ENCODE peak calls at places on chromosomes 13 and 19, in six cellular contexts. A is activated CD4-positive, alpha-beta T cell treated with anti-CD3 and anti-CD28 coated beads, Interleukin-2, amount 50 U/mL, for 4 hours; S is cardiac muscle cell; U is GM23248; B is GM19239; O is mesenteric fat pad. P is an unnamed sample.

GRCh38 chr19:54256250-54257115 is 590 bp downstream of the LILRB5 start:
- DNase-seq in A (no peak), S (no peak), U (no peak), B (no peak), O (peak; percentile 39), P (no peak)

GRCh38 chr19:20925481-20925880 is 2.4 kb downstream of the ZNF85 start:
- DNase-seq in A (no peak), S (no peak), U (no peak), B (no peak), O (no peak), P (no peak)

GRCh38 chr19:610071-610800 is 20.6 kb downstream of the HCN2 start:
- DNase-seq in A (no peak), S (peak; percentile 16), U (no peak), B (no peak), O (no peak), P (no peak)

GRCh38 chr13:32261567-32261966 is 53.6 kb downstream of the ZAR1L start:
- DNase-seq in A (no peak), S (peak; percentile 97), U (peak; percentile 88), B (no peak), O (no peak), P (no peak)

GRCh38 chr13:44141213-44141724 is 232.4 kb upstream of the SERP2 start:
- DNase-seq in A (no peak), S (peak; percentile 36), U (no peak), B (no peak), O (no peak), P (no peak)

GRCh38 chr13:67258482-67258881 is 28.3 kb upstream of the PCDH9 start:
- DNase-seq in A (no peak), S (peak; percentile 17), U (no peak), B (no peak), O (no peak), P (no peak)

GRCh38 chr13:53301449-53301848 is 272.8 kb downstream of the OLFM4 start:
- DNase-seq in A (no peak), S (no peak), U (no peak), B (no peak), O (no peak), P (no peak)

GRCh38 chr19:39878398-39878797 is 32.2 kb upstream of the FBL start:
- DNase-seq in A (no peak), S (no peak), U (no peak), B (no peak), O (no peak), P (no peak)

GRCh38 chr19:53102701-53103140 is 501 bp downstream of the ZNF160 start:
- DNase-seq in A (peak; percentile 24), S (peak; percentile 54), U (peak; percentile 78), B (peak; percentile 18), O (no peak), P (no peak)

GRCh38 chr13:110379905-110380341 is 72.8 kb downstream of the COL4A2 start:
- DNase-seq in A (no peak), S (peak; percentile 43), U (peak; percentile 68), B (no peak), O (no peak), P (no peak)

GRCh38 chr19:53896682-53897081 is 12.4 kb upstream of the CACNG7 start:
- DNase-seq in A (no peak), S (no peak), U (no peak), B (no peak), O (no peak), P (no peak)

GRCh38 chr13:91381371-91381770 is 17.1 kb upstream of the GPC5 start:
- DNase-seq in A (no peak), S (peak; percentile 40), U (peak; percentile 18), B (no peak), O (no peak), P (no peak)

GRCh38 chr19:4455742-4456565 is 1.6 kb downstream of the UBXN6 start:
- DNase-seq in A (no peak), S (peak; percentile 83), U (peak; percentile 92), B (no peak), O (no peak), P (no peak)

GRCh38 chr13:111480503-111480902 is 160.1 kb downstream of the TEX29 start:
- DNase-seq in A (no peak), S (no peak), U (no peak), B (no peak), O (no peak), P (no peak)

GRCh38 chr13:21871302-21871862 is 200.5 kb downstream of the FGF9 start:
- DNase-seq in A (no peak), S (no peak), U (peak; percentile 14), B (no peak), O (no peak), P (no peak)

GRCh38 chr19:7908078-7908699 is 4.5 kb downstream of the MAP2K7 start:
- DNase-seq in A (no peak), S (no peak), U (no peak), B (no peak), O (no peak), P (no peak)

GRCh38 chr13:100089633-100090032 is 740 bp downstream of the PCCA start:
- DNase-seq in A (no peak), S (peak; percentile 12), U (peak; percentile 56), B (no peak), O (no peak), P (no peak)

GRCh38 chr19:5251096-5252065 is 89.2 kb downstream of the PTPRS start:
- DNase-seq in A (no peak), S (no peak), U (no peak), B (no peak), O (no peak), P (no peak)

GRCh38 chr13:28584873-28585317 is 74.0 kb upstream of the POMP start:
- DNase-seq in A (no peak), S (peak; percentile 28), U (peak; percentile 63), B (no peak), O (no peak), P (no peak)

GRCh38 chr19:33203529-33203928 is 9.4 kb downstream of the LRP3 start:
- DNase-seq in A (no peak), S (no peak), U (no peak), B (no peak), O (no peak), P (no peak)

GRCh38 chr13:97567510-97568243 is 133.7 kb downstream of the RAP2A start:
- DNase-seq in A (no peak), S (peak; percentile 83), U (peak; percentile 53), B (peak; percentile 9), O (no peak), P (peak; percentile 42)